ENCODE peak calls at places on chromosomes 2 and 18, in four cellular contexts. C is cardiac fibroblast, F is IMR-90, J is keratinocyte. R is an unnamed sample.

GRCh38 chr2:189379731-189380261 is 61.5 kb upstream of the WDR75 start:
- DNase-seq in C (peak), F (peak), J (no peak), R (no peak)

GRCh38 chr2:107529146-107529545 is 297.5 kb upstream of the RGPD4 start:
- DNase-seq in C (peak), F (no peak), J (no peak), R (no peak)

GRCh38 chr2:74573747-74574562 is 19.4 kb downstream of the DOK1 start:
- DNase-seq in J (peak), F (peak), C (peak), R (peak)

GRCh38 chr2:65397122-65397521 is 35.3 kb downstream of the SPRED2 start:
- DNase-seq in F (peak), J (no peak), C (peak), R (no peak)

GRCh38 chr2:208256192-208256782 is 1.4 kb upstream of the IDH1 start:
- DNase-seq in J (no peak), F (no peak), C (no peak), R (peak)

GRCh38 chr2:37688771-37689468 is 17.5 kb upstream of the CDC42EP3 start:
- DNase-seq in F (peak), J (no peak), C (peak), R (no peak)

GRCh38 chr2:141392517-141393213 is 738.2 kb downstream of the LRP1B start:
- DNase-seq in C (peak), J (no peak), F (peak), R (no peak)

GRCh38 chr2:182887753-182888415 is 21.4 kb upstream of the FRZB start:
- DNase-seq in C (no peak), J (no peak), F (no peak), R (no peak)

GRCh38 chr2:198762456-198762855 is 695.3 kb downstream of the SATB2 start:
- DNase-seq in C (no peak), J (no peak), F (no peak), R (peak)

GRCh38 chr2:8445580-8445979 is 236.3 kb upstream of the ID2 start:
- DNase-seq in C (no peak), J (no peak), F (no peak), R (no peak)

GRCh38 chr2:239058746-239059145 is 210.9 kb downstream of the TWIST2 start:
- DNase-seq in C (no peak), J (no peak), F (no peak), R (no peak)

GRCh38 chr18:63342206-63342605 is 22.6 kb upstream of the BCL2 start:
- DNase-seq in C (peak), J (no peak), F (peak), R (no peak)

GRCh38 chr2:161416294-161416632 is at the start of gene TBR1:
- DNase-seq in F (no peak), C (no peak), J (no peak), R (no peak)

GRCh38 chr18:46754188-46754587 is 2.7 kb downstream of the ST8SIA5 start:
- DNase-seq in F (no peak), C (no peak), J (no peak), R (peak)

GRCh38 chr18:22417496-22418188 is at the start of gene CTAGE1:
- DNase-seq in C (peak), F (peak), J (no peak), R (no peak)

GRCh38 chr18:10822457-10822856 is 296.6 kb downstream of the NAPG start:
- DNase-seq in F (no peak), J (no peak), C (no peak), R (peak)

GRCh38 chr2:153871231-153872221 is at the start of gene GALNT13:
- DNase-seq in C (no peak), F (no peak), J (no peak), R (no peak)

GRCh38 chr2:212147921-212148513 is 390.6 kb downstream of the ERBB4 start:
- DNase-seq in F (peak), J (no peak), C (peak), R (no peak)

GRCh38 chr2:151611351-151611750 is 122.9 kb downstream of the NEB start:
- DNase-seq in F (no peak), J (no peak), C (no peak), R (no peak)

GRCh38 chr2:192029089-192029488 is 165.6 kb downstream of the TMEFF2 start:
- DNase-seq in J (peak), F (peak), C (peak), R (peak)

GRCh38 chr2:50751255-50752069 is 280.5 kb downstream of the NRXN1 start:
- DNase-seq in J (no peak), C (no peak), F (peak), R (no peak)

GRCh38 chr18:27583021-27583420 is 397.9 kb upstream of the CHST9 start:
- DNase-seq in F (no peak), C (peak), J (no peak), R (no peak)

GRCh38 chr2:172249986-172250385 is 147.3 kb upstream of the DLX2 start:
- DNase-seq in F (peak), C (peak), J (no peak), R (no peak)

GRCh38 chr2:237324446-237325236 is 89.3 kb downstream of the COL6A3 start:
- DNase-seq in C (no peak), J (no peak), F (peak), R (no peak)

GRCh38 chr2:10688921-10689807 is 611 bp downstream of the NOL10 start:
- DNase-seq in J (no peak), C (peak), F (no peak), R (no peak)

GRCh38 chr2:45612741-45613140 is 1.7 kb upstream of the SRBD1 start:
- DNase-seq in F (peak), C (peak), J (no peak), R (no peak)

GRCh38 chr18:13120967-13121586 is 97.5 kb upstream of the LDLRAD4 start:
- DNase-seq in C (peak), J (no peak), F (peak), R (no peak)

GRCh38 chr2:133657591-133657990 is 89.3 kb upstream of the NCKAP5 start:
- DNase-seq in C (peak), F (peak), J (no peak), R (no peak)

GRCh38 chr18:72742002-72742401 is 125.8 kb downstream of the NETO1 start:
- DNase-seq in F (no peak), J (no peak), C (no peak), R (no peak)

GRCh38 chr2:193382583-193382982 is 1187.8 kb upstream of the TMEFF2 start:
- DNase-seq in F (no peak), J (no peak), C (no peak), R (no peak)

GRCh38 chr2:38505779-38506178 is 96.9 kb downstream of the HNRNPLL start:
- DNase-seq in C (peak), F (peak), J (no peak), R (no peak)

GRCh38 chr2:7813541-7814310 is 868.1 kb upstream of the ID2 start:
- DNase-seq in J (no peak), C (peak), F (peak), R (no peak)

GRCh38 chr2:209694748-209695147 is 76.9 kb upstream of the UNC80 start:
- DNase-seq in J (no peak), C (no peak), F (no peak), R (no peak)
- H3K4me3 ChIP-seq in J (no peak), C (no peak), F (no peak), R (no peak)

GRCh38 chr2:26246818-26247217 is 2.1 kb downstream of the HADHB start:
- DNase-seq in J (no peak), F (peak), C (peak), R (peak)
- H3K4me3 ChIP-seq in J (peak), F (no peak), C (no peak), R (no peak)

GRCh38 chr18:23703987-23704384 is 14.7 kb downstream of the LAMA3 start:
- DNase-seq in J (no peak), C (no peak), F (no peak), R (no peak)
- H3K4me3 ChIP-seq in J (no peak), C (no peak), F (no peak), R (no peak)

GRCh38 chr2:96205888-96206287 is 2.7 kb downstream of the STARD7 start:
- DNase-seq in J (no peak), F (peak), C (peak), R (no peak)
- H3K4me3 ChIP-seq in J (peak), F (peak), C (no peak), R (no peak)

DNA sequence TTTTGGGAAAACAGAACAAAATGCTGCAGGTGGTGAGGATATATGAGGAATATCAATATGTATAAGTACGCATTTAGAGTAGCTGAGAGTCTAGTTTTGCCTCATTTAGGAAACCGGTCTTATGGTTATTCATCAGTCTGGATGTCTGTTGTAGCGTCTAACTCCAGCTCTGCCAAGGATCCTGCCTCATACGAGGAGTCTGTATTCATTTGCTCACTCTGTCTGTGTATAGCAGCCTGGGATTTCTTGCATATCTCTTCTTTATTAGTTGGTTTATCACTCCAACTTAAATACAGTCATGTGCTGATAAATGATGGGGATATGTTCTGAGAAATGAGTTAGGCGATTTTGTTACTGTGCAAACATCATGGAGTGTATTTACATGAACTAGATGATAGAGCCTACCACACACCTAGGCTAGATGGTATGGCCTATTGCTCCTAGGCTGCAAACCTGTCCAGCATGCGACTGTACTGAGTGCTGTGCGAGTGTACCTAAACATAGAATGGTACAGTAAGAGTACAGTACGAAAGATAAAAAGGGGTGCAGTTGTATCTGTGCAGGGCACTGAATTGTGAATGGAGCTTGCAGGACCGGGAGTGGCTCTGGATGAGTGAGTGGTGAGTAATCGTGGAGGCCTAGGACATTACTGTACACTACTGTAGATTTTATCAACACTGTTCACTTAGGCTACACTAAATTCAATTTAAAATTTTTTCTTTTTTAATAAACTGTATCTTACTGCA is 148.2 kb downstream of the ZNF407 start:
- DNase-seq in J (peak), F (peak), C (peak), R (no peak)
- H3K4me3 ChIP-seq in J (no peak), F (no peak), C (no peak), R (no peak)

DNA sequence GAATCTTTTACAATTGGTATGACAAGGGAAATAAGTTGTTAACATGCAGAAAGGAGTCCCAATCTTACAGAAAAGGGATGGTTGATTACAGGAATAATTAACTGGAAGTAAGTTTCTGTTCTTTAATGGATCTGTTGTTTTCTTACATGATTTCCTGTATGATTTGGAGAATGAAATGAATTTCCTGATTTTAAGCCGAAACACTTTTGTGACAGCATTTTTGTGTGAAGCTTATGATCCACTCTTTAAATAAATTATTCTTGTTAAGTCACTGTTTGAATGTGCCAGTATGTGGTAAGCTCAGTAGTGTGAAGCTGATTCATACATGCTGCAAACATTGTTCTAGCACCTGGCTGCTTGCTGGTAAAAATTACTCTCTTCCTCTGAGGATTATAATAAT is 516.2 kb downstream of the DCDC2C start:
- DNase-seq in J (no peak), C (no peak), F (no peak), R (no peak)
- H3K4me3 ChIP-seq in J (no peak), C (no peak), F (no peak), R (no peak)

DNA sequence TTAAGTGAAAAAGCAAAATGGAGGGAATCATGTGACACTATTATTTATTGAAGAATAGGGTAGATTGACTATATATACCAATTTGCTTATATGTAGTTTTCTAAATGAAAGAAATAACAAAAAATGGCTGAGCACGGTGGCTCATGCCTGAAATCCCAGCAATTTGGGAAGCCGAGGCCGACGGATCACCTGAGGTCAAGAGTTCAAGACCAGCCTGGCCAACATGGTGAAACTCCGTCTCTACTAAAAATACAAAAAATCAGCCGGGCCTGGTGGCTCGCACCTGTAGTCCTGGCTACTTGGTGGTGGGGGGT is 59.3 kb upstream of the MYCN start:
- DNase-seq in J (no peak), F (no peak), C (no peak), R (no peak)
- H3K4me3 ChIP-seq in J (no peak), F (no peak), C (no peak), R (no peak)

DNA sequence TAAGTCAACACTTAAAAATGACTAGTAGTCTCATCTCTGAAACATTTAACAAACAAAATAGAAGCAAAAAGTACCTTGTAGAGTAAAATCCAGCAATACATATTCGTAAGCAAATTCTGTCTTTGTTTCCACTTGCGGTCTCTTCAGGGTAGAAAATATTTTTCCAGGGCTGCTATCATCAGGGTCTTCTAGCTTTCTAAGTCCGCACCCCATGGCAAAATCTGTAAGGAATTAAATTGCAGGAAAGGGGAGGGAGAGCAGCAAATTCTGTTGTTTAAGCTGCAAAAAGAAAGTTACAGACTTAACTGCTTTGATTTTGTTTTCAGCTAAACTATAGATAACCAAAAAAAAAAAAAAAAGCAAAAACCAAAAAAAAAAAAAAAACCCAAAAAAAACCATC is at the start of gene RFTN2:
- DNase-seq in C (peak), J (no peak), F (peak), R (no peak)
- H3K4me3 ChIP-seq in C (peak), J (no peak), F (peak), R (no peak)

GRCh38 chr18:36309436-36310391 is 12.2 kb downstream of the FHOD3 start:
- DNase-seq in F (peak), C (peak), J (peak), R (no peak)
- H3K4me3 ChIP-seq in F (no peak), C (no peak), J (no peak), R (no peak)

R was measured in Jurkat, Clone E6-1.